ENCODE peak calls at places on chromosomes 16 and 17, in four cellular contexts. X is coronary artery; N is activated CD4-positive, CD25-positive, alpha-beta regulatory T cell; H is NCI-H1048. W is an unnamed sample.

GRCh38 chr16:22240023-22240697 is 34.1 kb downstream of the EEF2K start:
- DNase-seq in X (no peak), N (no peak), H (no peak), W (no peak)

GRCh38 chr17:41824086-41824485 is 11.3 kb downstream of the FKBP10 start:
- DNase-seq in X (no peak), N (no peak), H (no peak), W (no peak)

GRCh38 chr17:68515238-68515637 is 3.0 kb downstream of the PRKAR1A start:
- DNase-seq in X (no peak), N (no peak), H (no peak), W (no peak)

GRCh38 chr17:57962441-57963148 is 7.4 kb upstream of the CUEDC1 start:
- DNase-seq in X (peak; percentile 35), N (no peak), H (no peak), W (no peak)

GRCh38 chr16:57100445-57100844 is 8.1 kb downstream of the CPNE2 start:
- DNase-seq in X (no peak), N (no peak), H (no peak), W (no peak)

GRCh38 chr17:36731091-36731490 is 129.7 kb downstream of the MRM1 start:
- DNase-seq in X (no peak), N (no peak), H (no peak), W (no peak)

GRCh38 chr16:23518435-23518891 is 8.2 kb upstream of the GGA2 start:
- DNase-seq in X (no peak), N (no peak), H (no peak), W (no peak)

GRCh38 chr17:36840796-36841195 is 96.5 kb upstream of the LHX1 start:
- DNase-seq in X (no peak), N (no peak), H (no peak), W (no peak)

GRCh38 chr17:13725286-13725990 is 123.7 kb upstream of the HS3ST3A1 start:
- DNase-seq in X (no peak), N (no peak), H (no peak), W (no peak)

GRCh38 chr16:57639172-57639571 is 10.7 kb downstream of the ADGRG1 start:
- DNase-seq in X (no peak), N (no peak), H (no peak), W (peak; percentile 57)

GRCh38 chr17:76532072-76532651 is 5.3 kb downstream of the CYGB start:
- DNase-seq in X (no peak), N (no peak), H (no peak), W (peak; percentile 5)

GRCh38 chr17:13601317-13601775 is 383 bp downstream of the HS3ST3A1 start:
- DNase-seq in X (no peak), N (no peak), H (no peak), W (no peak)

GRCh38 chr16:77738706-77739105 is 16.4 kb downstream of the NUDT7 start:
- DNase-seq in X (no peak), N (no peak), H (no peak), W (no peak)

GRCh38 chr17:30519707-30520106 is 42.5 kb downstream of the GOSR1 start:
- DNase-seq in X (no peak), N (no peak), H (no peak), W (no peak)

GRCh38 chr16:72947379-72948237 is 100.3 kb downstream of the ZFHX3 start:
- DNase-seq in X (peak; percentile 76), N (no peak), H (no peak), W (no peak)

GRCh38 chr16:27315333-27316037 is 1.7 kb downstream of the IL4R start:
- DNase-seq in X (peak; percentile 86), N (no peak), H (no peak), W (no peak)

GRCh38 chr17:17732892-17733670 is 51.8 kb downstream of the RAI1 start:
- DNase-seq in X (no peak), N (no peak), H (no peak), W (no peak)

GRCh38 chr17:48718162-48718780 is 4.0 kb downstream of the PRAC1 start:
- DNase-seq in X (peak; percentile 50), N (no peak), H (no peak), W (no peak)

GRCh38 chr17:10550014-10550413 is 556 bp upstream of the MYH2 start:
- DNase-seq in X (no peak), N (no peak), H (no peak), W (no peak)

GRCh38 chr16:12096828-12097522 is 120.4 kb downstream of the SNX29 start:
- DNase-seq in X (no peak), N (no peak), H (no peak), W (no peak)

GRCh38 chr16:27772093-27772820 is 222.3 kb downstream of the KATNIP start:
- DNase-seq in X (no peak), N (no peak), H (no peak), W (no peak)

GRCh38 chr16:35173295-35173694 is 1713.9 kb downstream of the TP53TG3F start:
- DNase-seq in X (peak; percentile 38), N (no peak), H (no peak), W (no peak)

GRCh38 chr16:75247249-75247648 is 4.2 kb downstream of the BCAR1 start:
- DNase-seq in X (no peak), N (no peak), H (no peak), W (no peak)

GRCh38 chr16:72760581-72760980 is 287.3 kb downstream of the ZFHX3 start:
- DNase-seq in X (no peak), N (no peak), H (no peak), W (no peak)

GRCh38 chr17:72743037-72743467 is 349.4 kb downstream of the SLC39A11 start:
- DNase-seq in X (no peak), N (no peak), H (no peak), W (no peak)

GRCh38 chr16:964696-965395 is 5.9 kb downstream of the LMF1 start:
- DNase-seq in X (no peak), N (no peak), H (no peak), W (no peak)

GRCh38 chr16:68031951-68032350 is 8.9 kb downstream of the DUS2 start:
- DNase-seq in X (no peak), N (no peak), H (no peak), W (no peak)

GRCh38 chr17:78563189-78564145 is 13.7 kb downstream of the DNAH17 start:
- DNase-seq in X (no peak), N (no peak), H (no peak), W (no peak)

GRCh38 chr17:6591599-6592158 is 35.3 kb upstream of the PITPNM3 start:
- DNase-seq in X (no peak), N (no peak), H (no peak), W (no peak)